ENCODE peak calls at places on chromosomes 2 and 18, in four cellular contexts. P is activated CD8-positive, alpha-beta T cell treated with anti-CD3 and anti-CD28 coated beads for 36 hours; S is effector memory CD8-positive, alpha-beta T cell; M is lower lobe of right lung. B is an unnamed sample.

GRCh38 chr18:31205273-31205672 is 42.6 kb upstream of the DSC1 start:
- ATAC-seq in P (no peak), S (no peak), M (no peak), B (no peak)

GRCh38 chr2:198476007-198476406 is 671.6 kb downstream of the PLCL1 start:
- ATAC-seq in P (no peak), S (no peak), M (no peak), B (no peak)

GRCh38 chr2:85793584-85793983 is 39.8 kb downstream of the ATOH8 start:
- ATAC-seq in P (no peak), S (no peak), M (peak), B (no peak)

GRCh38 chr2:20212459-20212870 is 12.5 kb downstream of the SDC1 start:
- ATAC-seq in P (no peak), S (no peak), M (no peak), B (no peak)

GRCh38 chr2:181281206-181281832 is 175.9 kb upstream of the ITGA4 start:
- ATAC-seq in P (peak), S (peak), M (no peak), B (no peak)

GRCh38 chr2:15939556-15939853 is 845 bp upstream of the MYCN start:
- ATAC-seq in P (peak), S (no peak), M (peak), B (peak)

GRCh38 chr18:41933778-41934177 is 21.3 kb upstream of the PIK3C3 start:
- ATAC-seq in P (no peak), S (no peak), M (no peak), B (no peak)

GRCh38 chr2:191927319-191927867 is 80.5 kb upstream of the CAVIN2 start:
- ATAC-seq in P (no peak), S (no peak), M (peak), B (no peak)

B was measured in stimulated activated memory B cell treated with anti-CD40 and anti-IgM and Interleukin-4, amounts not matched to agents 10 μg/mL and 1 μg/mL and 100 μg/mL, for 72 hours.